ENCODE peak calls at places on chromosome 15, in four cellular contexts. One of them, this sample, is unnamed.

GRCh38 chr15:51732661-51733060 is 4.8 kb downstream of the LYSMD2 start:
- DNase-seq in HCT116: no peak
- DNase-seq in K562: no peak
- DNase-seq in HepG2: no peak
- DNase-seq in this sample: no peak

GRCh38 chr15:62928996-62929350 is 113.6 kb upstream of the TPM1 start:
- DNase-seq in HCT116: peak
- DNase-seq in K562: no peak
- DNase-seq in HepG2: peak
- DNase-seq in this sample: peak

GRCh38 chr15:74631408-74631807 is 15.8 kb downstream of the CLK3 start:
- DNase-seq in HCT116: no peak
- DNase-seq in K562: no peak
- DNase-seq in HepG2: peak
- DNase-seq in this sample: no peak

GRCh38 chr15:42494998-42495360 is 455 bp upstream of the SNAP23 start:
- DNase-seq in HCT116: no peak
- DNase-seq in K562: no peak
- DNase-seq in HepG2: peak
- DNase-seq in this sample: no peak

GRCh38 chr15:57410373-57410772 is 34.1 kb downstream of the CGNL1 start:
- DNase-seq in HCT116: no peak
- DNase-seq in K562: no peak
- DNase-seq in HepG2: no peak
- DNase-seq in this sample: no peak

GRCh38 chr15:96327155-96327741 is 3.3 kb upstream of the NR2F2 start:
- DNase-seq in HCT116: peak
- DNase-seq in K562: peak
- DNase-seq in HepG2: peak
- DNase-seq in this sample: no peak

GRCh38 chr15:55599384-55599783 is 11.2 kb upstream of the PYGO1 start:
- DNase-seq in HCT116: no peak
- DNase-seq in K562: no peak
- DNase-seq in HepG2: no peak
- DNase-seq in this sample: no peak

GRCh38 chr15:50181983-50182232 is at the start of gene SLC27A2:
- DNase-seq in HCT116: peak
- DNase-seq in K562: peak
- DNase-seq in HepG2: no peak
- DNase-seq in this sample: no peak

GRCh38 chr15:58957101-58957973 is 23.9 kb upstream of the SLTM start:
- DNase-seq in HCT116: peak
- DNase-seq in K562: peak
- DNase-seq in HepG2: peak
- DNase-seq in this sample: peak

GRCh38 chr15:90823455-90823974 is 44.9 kb upstream of the FURIN start:
- DNase-seq in HCT116: no peak
- DNase-seq in K562: no peak
- DNase-seq in HepG2: no peak
- DNase-seq in this sample: no peak

GRCh38 chr15:73239564-73240208 is 129.1 kb downstream of the HCN4 start:
- DNase-seq in HCT116: no peak
- DNase-seq in K562: no peak
- DNase-seq in HepG2: no peak
- DNase-seq in this sample: no peak

GRCh38 chr15:47688573-47689086 is 28.7 kb upstream of the SEMA6D start:
- DNase-seq in HCT116: no peak
- DNase-seq in K562: no peak
- DNase-seq in HepG2: no peak
- DNase-seq in this sample: no peak

GRCh38 chr15:22918056-22918455 is 62.1 kb downstream of the CYFIP1 start:
- DNase-seq in HCT116: peak
- DNase-seq in K562: no peak
- DNase-seq in HepG2: no peak
- DNase-seq in this sample: no peak

GRCh38 chr15:44659041-44659440 is 4.4 kb downstream of the SPG11 start:
- DNase-seq in HCT116: no peak
- DNase-seq in K562: no peak
- DNase-seq in HepG2: no peak
- DNase-seq in this sample: no peak

GRCh38 chr15:44663410-44664272 is at the start of gene SPG11:
- DNase-seq in HCT116: peak
- DNase-seq in K562: peak
- DNase-seq in HepG2: peak
- DNase-seq in this sample: peak

GRCh38 chr15:44667039-44667360 is 3.5 kb upstream of the SPG11 start:
- DNase-seq in HCT116: no peak
- DNase-seq in K562: no peak
- DNase-seq in HepG2: no peak
- DNase-seq in this sample: no peak

GRCh38 chr15:44666208-44667038 is 3.0 kb upstream of the SPG11 start:
- DNase-seq in HCT116: no peak
- DNase-seq in K562: no peak
- DNase-seq in HepG2: no peak
- DNase-seq in this sample: no peak

GRCh38 chr15:44662478-44663409 is 718 bp downstream of the SPG11 start:
- DNase-seq in HCT116: peak
- DNase-seq in K562: peak
- DNase-seq in HepG2: peak
- DNase-seq in this sample: no peak
- TF ChIP-seq TCF7L2 in HCT116: no peak
- TF ChIP-seq TCF7L2 in K562: no peak
- TF ChIP-seq TCF7L2 in HepG2: no peak
- TF ChIP-seq TCF7L2 in this sample: no peak

GRCh38 chr15:32855942-32856341 is 138.1 kb downstream of the GREM1 start:
- DNase-seq in HCT116: peak
- DNase-seq in K562: no peak
- DNase-seq in HepG2: peak
- DNase-seq in this sample: no peak
- TF ChIP-seq REST in HCT116: no peak
- TF ChIP-seq REST in K562: no peak
- TF ChIP-seq REST in HepG2: no peak
- TF ChIP-seq REST in this sample: no peak

DNA sequence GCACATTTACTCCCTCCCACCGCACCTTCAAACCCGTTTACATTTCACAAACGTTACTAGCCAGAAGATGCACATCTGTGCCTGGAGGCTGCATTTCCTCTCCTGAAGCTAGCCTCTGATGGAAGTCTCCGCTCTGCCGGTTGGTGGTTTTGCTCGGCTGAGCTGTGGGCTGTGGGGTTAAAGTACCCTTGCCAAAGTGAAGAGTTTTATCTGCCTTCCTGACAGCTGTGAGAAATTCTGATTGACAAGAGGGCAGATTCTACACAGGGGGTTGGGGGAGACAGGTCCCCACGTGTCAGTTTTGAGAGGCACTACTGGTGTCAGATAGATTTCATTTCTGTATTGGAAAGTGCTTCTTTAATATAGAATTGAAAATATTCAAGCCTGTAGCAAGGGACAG is 200.9 kb upstream of the RGMA start:
- DNase-seq in HCT116: no peak
- DNase-seq in K562: no peak
- DNase-seq in HepG2: no peak
- DNase-seq in this sample: no peak
- TF ChIP-seq TCF7L2 in HCT116: no peak
- TF ChIP-seq TCF7L2 in K562: no peak
- TF ChIP-seq TCF7L2 in HepG2: no peak
- TF ChIP-seq TCF7L2 in this sample: no peak

GRCh38 chr15:69579950-69580618 is 127.5 kb downstream of the RPLP1 start:
- DNase-seq in HCT116: no peak
- DNase-seq in K562: no peak
- DNase-seq in HepG2: peak
- DNase-seq in this sample: no peak
- TF ChIP-seq REST in HCT116: no peak
- TF ChIP-seq REST in K562: no peak
- TF ChIP-seq REST in HepG2: no peak
- TF ChIP-seq REST in this sample: no peak

GRCh38 chr15:100373037-100373896 is 31.5 kb upstream of the ADAMTS17 start:
- DNase-seq in HCT116: no peak
- DNase-seq in K562: no peak
- DNase-seq in HepG2: no peak
- DNase-seq in this sample: no peak
- TF ChIP-seq TCF7L2 in HCT116: no peak
- TF ChIP-seq TCF7L2 in K562: no peak
- TF ChIP-seq TCF7L2 in HepG2: no peak
- TF ChIP-seq TCF7L2 in this sample: no peak

DNA sequence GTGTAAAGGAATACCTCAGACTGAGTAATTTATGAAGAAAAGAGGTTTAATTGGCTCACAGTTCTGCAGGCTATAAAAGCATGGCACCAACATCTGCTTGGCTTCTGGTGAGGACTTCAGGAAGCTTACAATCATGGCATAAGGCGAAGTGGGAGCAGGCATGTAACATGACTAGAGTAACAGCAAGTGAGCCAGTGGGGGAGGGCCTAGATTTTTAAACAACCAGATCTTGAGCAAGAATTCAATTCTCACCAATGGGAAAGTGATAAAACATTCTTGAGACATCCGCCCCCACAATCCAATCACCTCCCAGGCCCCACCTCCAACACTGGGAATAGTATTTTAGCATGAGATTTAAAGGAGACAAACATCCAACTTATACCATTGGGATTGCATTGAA is 44.2 kb upstream of the BCL2A1 start:
- DNase-seq in HCT116: no peak
- DNase-seq in K562: no peak
- DNase-seq in HepG2: no peak
- DNase-seq in this sample: no peak
- TF ChIP-seq REST in HCT116: no peak
- TF ChIP-seq REST in K562: no peak
- TF ChIP-seq REST in HepG2: no peak
- TF ChIP-seq REST in this sample: no peak

GRCh38 chr15:34011476-34011875 is 27.5 kb downstream of the AVEN start:
- DNase-seq in HCT116: no peak
- DNase-seq in K562: no peak
- DNase-seq in HepG2: no peak
- DNase-seq in this sample: no peak

GRCh38 chr15:34013746-34014145 is 25.3 kb downstream of the AVEN start:
- DNase-seq in HCT116: no peak
- DNase-seq in K562: no peak
- DNase-seq in HepG2: no peak
- DNase-seq in this sample: no peak

GRCh38 chr15:34012461-34013028 is 26.5 kb downstream of the AVEN start:
- DNase-seq in HCT116: no peak
- DNase-seq in K562: no peak
- DNase-seq in HepG2: no peak
- DNase-seq in this sample: no peak

GRCh38 chr15:34018021-34018645 is 20.9 kb downstream of the AVEN start:
- DNase-seq in HCT116: no peak
- DNase-seq in K562: no peak
- DNase-seq in HepG2: no peak
- DNase-seq in this sample: no peak

GRCh38 chr15:34014556-34014955 is 24.4 kb downstream of the AVEN start:
- DNase-seq in HCT116: no peak
- DNase-seq in K562: no peak
- DNase-seq in HepG2: no peak
- DNase-seq in this sample: no peak
- TF ChIP-seq TCF7L2 in HCT116: no peak
- TF ChIP-seq TCF7L2 in K562: no peak
- TF ChIP-seq TCF7L2 in HepG2: no peak
- TF ChIP-seq TCF7L2 in this sample: no peak

GRCh38 chr15:31871887-31872281 is 158.4 kb upstream of the CHRNA7 start:
- DNase-seq in HCT116: no peak
- DNase-seq in K562: no peak
- DNase-seq in HepG2: no peak
- DNase-seq in this sample: no peak

GRCh38 chr15:31867536-31868442 is 162.5 kb upstream of the CHRNA7 start:
- DNase-seq in HCT116: peak
- DNase-seq in K562: peak
- DNase-seq in HepG2: peak
- DNase-seq in this sample: no peak

GRCh38 chr15:31870336-31871158 is 159.8 kb upstream of the CHRNA7 start:
- DNase-seq in HCT116: peak
- DNase-seq in K562: peak
- DNase-seq in HepG2: peak
- DNase-seq in this sample: no peak

GRCh38 chr15:31871159-31871886 is 159.0 kb upstream of the CHRNA7 start:
- DNase-seq in HCT116: no peak
- DNase-seq in K562: no peak
- DNase-seq in HepG2: no peak
- DNase-seq in this sample: no peak

GRCh38 chr15:31869640-31870335 is 160.5 kb upstream of the CHRNA7 start:
- DNase-seq in HCT116: no peak
- DNase-seq in K562: no peak
- DNase-seq in HepG2: no peak
- DNase-seq in this sample: no peak
- TF ChIP-seq REST in HCT116: no peak
- TF ChIP-seq REST in K562: no peak
- TF ChIP-seq REST in HepG2: no peak
- TF ChIP-seq REST in this sample: no peak

GRCh38 chr15:29516929-29517328 is 247.3 kb upstream of the NSMCE3 start:
- DNase-seq in HCT116: no peak
- DNase-seq in K562: no peak
- DNase-seq in HepG2: no peak
- DNase-seq in this sample: no peak

GRCh38 chr15:29514931-29515330 is 245.3 kb upstream of the NSMCE3 start:
- DNase-seq in HCT116: no peak
- DNase-seq in K562: no peak
- DNase-seq in HepG2: no peak
- DNase-seq in this sample: no peak

GRCh38 chr15:29511663-29512062 is 242.0 kb upstream of the NSMCE3 start:
- DNase-seq in HCT116: no peak
- DNase-seq in K562: no peak
- DNase-seq in HepG2: no peak
- DNase-seq in this sample: no peak
- TF ChIP-seq TCF7L2 in HCT116: no peak
- TF ChIP-seq TCF7L2 in K562: no peak
- TF ChIP-seq TCF7L2 in HepG2: no peak
- TF ChIP-seq TCF7L2 in this sample: no peak